ENCODE peak calls at places on chromosomes 1 and 21, in nine cellular contexts. T, Y, S, C, D, P, R, O and B are unnamed samples.

GRCh38 chr21:45295576-45296365 is 8.1 kb upstream of the POFUT2 start:
- DNase-seq in T (no peak), Y (no peak), S (no peak), C (no peak), D (no peak), P (no peak), R (peak), O (no peak), B (no peak)

GRCh38 chr1:222071313-222071886 is 329.5 kb upstream of the DUSP10 start:
- DNase-seq in T (peak), Y (peak), S (no peak), C (no peak), D (no peak), P (no peak), R (no peak), O (no peak), B (no peak)

GRCh38 chr1:114112775-114113174 is 40.9 kb downstream of the SYT6 start:
- DNase-seq in T (no peak), Y (no peak), S (no peak), C (no peak), D (no peak), P (no peak), R (no peak), O (no peak), B (no peak)

GRCh38 chr1:32894019-32894600 is 7.1 kb downstream of the TMEM54 start:
- DNase-seq in T (no peak), Y (no peak), S (no peak), C (no peak), D (no peak), P (no peak), R (no peak), O (no peak), B (no peak)

GRCh38 chr1:93749894-93750301 is 68.3 kb upstream of the BCAR3 start:
- DNase-seq in T (peak), Y (peak), S (no peak), C (no peak), D (no peak), P (no peak), R (no peak), O (peak), B (no peak)

GRCh38 chr1:197521118-197521739 is 253.2 kb downstream of the CRB1 start:
- DNase-seq in T (no peak), Y (peak), S (no peak), C (peak), D (no peak), P (no peak), R (no peak), O (no peak), B (no peak)

GRCh38 chr1:152049291-152050073 is 12.7 kb upstream of the S100A11 start:
- DNase-seq in T (no peak), Y (peak), S (no peak), C (no peak), D (no peak), P (no peak), R (no peak), O (no peak), B (no peak)

GRCh38 chr1:109980324-109981127 is 4.0 kb upstream of the AHCYL1 start:
- DNase-seq in T (no peak), Y (no peak), S (no peak), C (no peak), D (no peak), P (no peak), R (no peak), O (no peak), B (no peak)

GRCh38 chr1:221759436-221759835 is 17.5 kb upstream of the DUSP10 start:
- DNase-seq in T (no peak), Y (peak), S (no peak), C (no peak), D (no peak), P (no peak), R (no peak), O (no peak), B (no peak)